ENCODE peak calls at places on chromosomes 5 and 9, in five cellular contexts. J is IMR-90, W is astrocyte, N is GM23248, P is hepatocyte. T is an unnamed sample.

GRCh38 chr5:40667171-40667663 is 12.5 kb upstream of the PTGER4 start:
- DNase-seq in P (no peak), W (no peak), J (no peak), N (no peak), T (no peak)

GRCh38 chr9:135082536-135082935 is 4.9 kb upstream of the OLFM1 start:
- DNase-seq in J (no peak), W (no peak), P (no peak), N (no peak), T (no peak)

GRCh38 chr9:83062653-83063527 is at the start of gene RASEF:
- DNase-seq in J (no peak), W (peak; percentile 40), P (peak; percentile 85), N (peak; percentile 59), T (peak; percentile 78)

GRCh38 chr5:111676926-111677415 is 80.0 kb downstream of the NREP start:
- DNase-seq in N (peak; percentile 67), W (no peak), P (no peak), J (no peak), T (no peak)

GRCh38 chr9:110047955-110048472 is 159.9 kb downstream of the C9orf152 start:
- DNase-seq in W (no peak), P (peak; percentile 40), J (no peak), N (no peak), T (no peak)

GRCh38 chr5:136058031-136058971 is 29.5 kb downstream of the TGFBI start:
- DNase-seq in P (peak; percentile 93), N (peak; percentile 96), J (peak; percentile 100), W (peak; percentile 99), T (peak; percentile 80)

GRCh38 chr9:13205824-13206223 is 73.7 kb downstream of the MPDZ start:
- DNase-seq in P (peak; percentile 26), W (no peak), N (no peak), J (no peak), T (no peak)

GRCh38 chr5:179908528-179908927 is 831 bp upstream of the TBC1D9B start:
- DNase-seq in J (no peak), N (peak; percentile 13), P (no peak), W (no peak), T (no peak)

GRCh38 chr5:123722451-123722850 is 210.5 kb downstream of the CSNK1G3 start:
- DNase-seq in J (no peak), P (no peak), N (no peak), W (no peak), T (no peak)

GRCh38 chr5:6202615-6203365 is 175.6 kb downstream of the MED10 start:
- DNase-seq in P (no peak), N (no peak), W (no peak), J (no peak), T (no peak)

GRCh38 chr5:135193213-135194125 is 159.4 kb upstream of the PITX1 start:
- DNase-seq in P (peak; percentile 30), W (peak; percentile 78), J (peak; percentile 89), N (peak; percentile 78), T (peak; percentile 31)

GRCh38 chr9:81602887-81603680 is 86.3 kb downstream of the TLE1 start:
- DNase-seq in N (no peak), W (no peak), P (no peak), J (no peak), T (no peak)

GRCh38 chr5:134345996-134346395 is 21.0 kb downstream of the CDKL3 start:
- DNase-seq in P (peak; percentile 62), N (no peak), J (no peak), W (no peak), T (peak; percentile 75)

GRCh38 chr5:103886826-103887225 is 324.2 kb upstream of the NUDT12 start:
- DNase-seq in P (no peak), W (peak; percentile 22), J (no peak), N (no peak), T (peak; percentile 8)

GRCh38 chr9:77585335-77585786 is 62.8 kb downstream of the GNA14 start:
- DNase-seq in N (no peak), W (no peak), P (no peak), J (no peak), T (no peak)

GRCh38 chr5:177984565-177985166 is 11.4 kb downstream of the PROP1 start:
- DNase-seq in W (no peak), N (peak; percentile 18), P (no peak), J (no peak), T (no peak)

GRCh38 chr9:19924090-19924489 is 135.3 kb upstream of the SLC24A2 start:
- DNase-seq in W (no peak), J (peak; percentile 5), N (peak; percentile 33), P (no peak), T (peak; percentile 9)

GRCh38 chr5:77138981-77139380 is 51.9 kb upstream of the ZBED3 start:
- DNase-seq in N (peak; percentile 80), J (peak; percentile 10), W (peak; percentile 60), P (peak; percentile 21), T (no peak)

GRCh38 chr5:170817195-170817594 is 33.7 kb downstream of the GABRP start:
- DNase-seq in W (no peak), N (no peak), J (peak; percentile 11), P (no peak), T (no peak)

GRCh38 chr9:132886358-132886725 is 7.6 kb downstream of the SPACA9 start:
- DNase-seq in J (no peak), N (no peak), P (no peak), W (no peak), T (no peak)

GRCh38 chr9:4297795-4298254 is 2.0 kb downstream of the GLIS3 start:
- DNase-seq in P (peak; percentile 85), J (peak; percentile 65), N (peak; percentile 81), W (peak; percentile 53), T (peak; percentile 59)

GRCh38 chr9:115636596-115636995 is 517.0 kb upstream of the PAPPA start:
- DNase-seq in P (no peak), W (no peak), J (no peak), N (no peak), T (peak; percentile 3)

GRCh38 chr9:2289234-2289755 is 274.1 kb downstream of the SMARCA2 start:
- DNase-seq in N (no peak), P (no peak), J (no peak), W (no peak), T (no peak)

GRCh38 chr5:158796812-158797497 is 302.8 kb downstream of the EBF1 start:
- DNase-seq in W (no peak), N (peak; percentile 28), J (no peak), P (no peak), T (no peak)

GRCh38 chr5:114361724-114362196 is at the start of gene KCNN2:
- DNase-seq in J (peak; percentile 92), N (peak; percentile 4), P (peak; percentile 81), W (peak; percentile 49), T (peak; percentile 39)

GRCh38 chr9:71791875-71792274 is 23.6 kb upstream of the CEMIP2 start:
- DNase-seq in J (peak; percentile 30), W (peak; percentile 49), P (peak; percentile 7), N (no peak), T (no peak)

DNA sequence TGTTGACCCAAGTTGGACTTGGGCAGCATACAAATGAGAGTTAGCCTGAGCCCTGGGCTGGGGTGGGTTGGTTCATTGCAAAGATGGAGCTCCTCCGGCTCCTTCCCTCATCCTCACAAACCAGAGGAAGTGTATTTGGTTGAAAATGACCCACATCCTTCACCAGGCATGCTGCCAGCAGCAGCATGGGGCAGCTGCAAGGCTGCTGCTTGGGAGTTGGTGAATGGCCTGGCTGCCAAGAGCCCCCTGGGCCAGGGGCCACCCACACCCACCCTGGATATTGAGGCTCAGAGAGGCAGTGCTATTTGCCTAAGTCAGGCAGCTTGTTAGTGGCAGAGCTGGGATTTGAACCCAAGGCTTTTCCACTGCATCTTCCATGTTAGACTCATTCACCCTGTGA is 29.5 kb downstream of the PPARGC1B start:
- DNase-seq in P (no peak), W (no peak), J (no peak), N (no peak), T (no peak)
- H3K36me3 ChIP-seq in P (no peaks in the 10 kb centered on the region), W (no peaks in the 10 kb centered on the region), J (no peaks in the 10 kb centered on the region), N (no peaks in the 10 kb centered on the region), T (no peaks in the 10 kb centered on the region)

GRCh38 chr5:175663191-175664184 is 5.6 kb downstream of the HRH2 start:
- DNase-seq in N (no peak), J (no peak), P (no peak), W (no peak), T (no peak)
- H4K20me1 ChIP-seq in N (no peaks in the 10 kb centered on the region), J (no peaks in the 10 kb centered on the region), P (no peaks in the 10 kb centered on the region), W (no peaks in the 10 kb centered on the region), T (no peaks in the 10 kb centered on the region)

DNA sequence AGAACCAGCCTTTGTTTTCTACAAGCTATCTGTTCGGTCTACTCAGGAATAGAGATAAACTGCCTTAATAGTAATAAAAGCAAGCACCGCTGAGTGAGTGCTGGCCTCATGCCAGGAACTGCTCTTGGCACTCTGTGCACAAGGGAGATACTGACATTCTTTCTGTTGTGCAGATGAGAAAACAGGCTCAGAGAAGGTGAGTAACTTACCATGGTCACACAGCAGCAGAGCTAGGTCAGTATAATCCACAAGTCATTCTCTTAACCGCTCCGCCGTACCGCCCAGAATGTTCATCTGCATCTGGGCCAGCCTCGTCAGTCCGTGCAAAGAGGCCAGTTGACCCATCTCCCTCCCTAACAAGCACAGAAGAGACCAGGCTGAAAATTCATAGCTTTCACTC is 27.4 kb downstream of the QRFP start:
- DNase-seq in N (peak; percentile 43), W (peak; percentile 25), P (peak; percentile 62), J (peak; percentile 42), T (no peak)
- H3K36me3 ChIP-seq in N (peaks cover 33% of the 10 kb centered on the region), W (peaks cover 52% of the 10 kb centered on the region), P (no peaks in the 10 kb centered on the region), J (peaks cover 56% of the 10 kb centered on the region), T (peaks cover 22% of the 10 kb centered on the region)

DNA sequence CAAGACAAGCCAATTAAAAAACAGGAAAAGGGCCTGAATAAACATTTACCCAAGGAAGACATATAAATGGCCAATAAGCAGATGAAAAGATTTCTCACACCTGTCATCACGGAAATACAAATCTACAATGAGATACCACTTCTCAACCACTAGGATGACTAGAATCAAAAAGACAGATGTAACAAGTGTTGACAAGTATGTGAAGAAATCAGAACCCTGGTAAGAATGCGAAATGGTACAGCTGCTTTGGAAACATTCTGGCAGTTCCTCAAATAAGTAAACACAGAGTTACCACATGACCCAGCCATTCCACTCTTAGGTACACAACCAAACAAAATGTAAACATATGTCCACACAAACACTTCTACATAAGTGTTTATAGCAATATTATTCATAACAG is 32.5 kb downstream of the LEAP2 start:
- DNase-seq in W (no peak), N (no peak), P (peak; percentile 17), J (peak; percentile 50), T (peak; percentile 24)
- H4K20me1 ChIP-seq in W (peaks cover 68% of the 10 kb centered on the region), N (no peaks in the 10 kb centered on the region), P (peaks cover 30% of the 10 kb centered on the region), J (peaks cover 48% of the 10 kb centered on the region), T (no peaks in the 10 kb centered on the region)

DNA sequence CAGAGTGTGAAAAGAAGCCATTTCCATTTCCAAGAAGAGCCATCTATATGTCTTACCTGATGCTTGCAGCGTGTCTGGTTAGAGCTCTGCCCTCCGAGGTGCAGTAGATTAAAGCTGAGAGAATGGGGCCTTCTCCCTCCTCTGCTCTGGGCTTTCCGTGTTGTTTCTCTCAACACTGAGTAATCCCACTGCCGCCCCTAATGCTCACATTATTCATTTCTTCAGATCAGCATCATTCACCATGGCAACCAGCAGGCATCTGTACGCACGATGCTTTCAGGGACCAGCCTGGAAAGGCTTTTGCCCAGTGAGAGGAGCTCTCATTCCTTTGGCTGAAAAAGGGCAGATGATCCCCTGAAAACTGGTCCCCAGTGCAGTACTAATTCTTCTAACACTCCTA is 79.6 kb downstream of the CYFIP2 start:
- DNase-seq in N (no peak), W (no peak), P (no peak), J (no peak), T (no peak)
- H3K36me3 ChIP-seq in N (no peaks in the 10 kb centered on the region), W (no peaks in the 10 kb centered on the region), P (no peaks in the 10 kb centered on the region), J (no peaks in the 10 kb centered on the region), T (no peaks in the 10 kb centered on the region)

GRCh38 chr5:167720676-167721260 is 570.7 kb upstream of the WWC1 start:
- DNase-seq in W (peak; percentile 79), P (no peak), J (peak; percentile 83), N (peak; percentile 80), T (no peak)
- H4K20me1 ChIP-seq in W (no peaks in the 10 kb centered on the region), P (no peaks in the 10 kb centered on the region), J (no peaks in the 10 kb centered on the region), N (no peaks in the 10 kb centered on the region), T (no peaks in the 10 kb centered on the region)

GRCh38 chr9:127444283-127444920 is 6.8 kb downstream of the RPL12 start:
- DNase-seq in N (peak; percentile 18), J (no peak), P (no peak), W (no peak), T (no peak)
- H3K36me3 ChIP-seq in N (peaks cover 58% of the 10 kb centered on the region), J (peaks cover 79% of the 10 kb centered on the region), P (no peaks in the 10 kb centered on the region), W (peaks cover 69% of the 10 kb centered on the region), T (peaks cover 48% of the 10 kb centered on the region)